ENCODE peak calls at places on chromosomes 16 and 17, in four cellular contexts. J, L, I and K are unnamed samples.

GRCh38 chr16:22628994-22629393 is 118.3 kb downstream of the NPIPB5 start:
- DNase-seq in J (no peak), L (no peak), I (no peak), K (no peak)

GRCh38 chr16:78985736-78986605 is 614.6 kb downstream of the MAF start:
- DNase-seq in L (no peak), J (no peak), I (no peak), K (no peak)

GRCh38 chr17:44961921-44962350 is 6.2 kb downstream of the C1QL1 start:
- DNase-seq in L (no peak), J (no peak), I (no peak), K (no peak)

GRCh38 chr17:19331134-19331533 is 31.4 kb downstream of the B9D1 start:
- DNase-seq in L (no peak), J (peak), I (peak), K (peak)

GRCh38 chr17:27469256-27469655 is 13.0 kb downstream of the KSR1 start:
- DNase-seq in I (no peak), J (no peak), L (no peak), K (no peak)

GRCh38 chr17:2386400-2387085 is 14.3 kb downstream of the MNT start:
- DNase-seq in J (no peak), L (no peak), I (no peak), K (no peak)

GRCh38 chr16:54934536-54935410 is 4.1 kb downstream of the IRX5 start:
- DNase-seq in J (peak), L (peak), I (no peak), K (no peak)

GRCh38 chr17:57487552-57487951 is 231.2 kb downstream of the MSI2 start:
- DNase-seq in J (no peak), L (no peak), I (no peak), K (no peak)

GRCh38 chr17:2095536-2095910 is 40.6 kb downstream of the HIC1 start:
- DNase-seq in J (no peak), L (no peak), I (no peak), K (no peak)

GRCh38 chr16:69286941-69287713 is 24.0 kb upstream of the VPS4A start:
- DNase-seq in I (peak), L (peak), J (peak), K (no peak)
- TF ChIP-seq CTCF in I (peak), L (peak), J (peak), K (peak)

GRCh38 chr17:14269473-14269872 is 31.4 kb upstream of the HS3ST3B1 start:
- DNase-seq in L (no peak), J (no peak), I (no peak), K (no peak)

GRCh38 chr17:14270508-14270907 is 30.4 kb upstream of the HS3ST3B1 start:
- DNase-seq in L (no peak), I (no peak), J (no peak), K (no peak)

GRCh38 chr17:14268264-14268663 is 31.6 kb upstream of the CDRT15 start:
- DNase-seq in L (no peak), J (no peak), I (no peak), K (no peak)
- TF ChIP-seq CTCF in L (no peak), J (no peak), I (no peak), K (no peak)

GRCh38 chr17:40562841-40563370 is 2.4 kb downstream of the CCR7 start:
- DNase-seq in I (no peak), L (no peak), J (no peak), K (no peak)
- TF ChIP-seq CTCF in I (no peak), L (peak), J (no peak), K (no peak)

GRCh38 chr17:39069114-39069756 is 82.2 kb downstream of the PLXDC1 start:
- DNase-seq in J (no peak), I (no peak), L (peak), K (no peak)
- TF ChIP-seq CTCF in J (peak), I (peak), L (peak), K (peak)